ENCODE peak calls at places on chromosomes 7 and 10, in six cellular contexts. J is kidney epithelial cell; H is lower leg skin; V is Right ventricle myocardium superior; P is stimulated activated CD8-positive, alpha-beta memory T cell treated with anti-CD3 and anti-CD28 coated beads, Interleukin-15, amount 100 ng/mL, for 1 hour; M is astrocyte of the spinal cord. G is an unnamed sample.

GRCh38 chr10:70052462-70053211 is at the start of gene MACROH2A2:
- DNase-seq in J (peak), P (no peak), M (peak), V (peak), H (peak), G (peak)

GRCh38 chr10:3790272-3790671 is 5.3 kb upstream of the KLF6 start:
- DNase-seq in M (no peak), P (no peak), J (no peak), H (no peak), V (no peak), G (no peak)

GRCh38 chr7:121327671-121328070 is 1.1 kb upstream of the WNT16 start:
- DNase-seq in P (no peak), M (no peak), J (no peak), H (no peak), V (no peak), G (no peak)

GRCh38 chr7:148609045-148609725 is 18.6 kb downstream of the C7orf33 start:
- DNase-seq in P (no peak), M (peak), H (no peak), J (no peak), V (no peak), G (no peak)

GRCh38 chr7:137519964-137520363 is 176.4 kb upstream of the PTN start:
- DNase-seq in H (no peak), M (peak), V (no peak), P (no peak), J (no peak), G (no peak)

GRCh38 chr7:44966731-44967538 is 11.9 kb downstream of the MYO1G start:
- DNase-seq in M (no peak), P (no peak), H (no peak), V (no peak), J (no peak), G (no peak)

GRCh38 chr7:55254596-55255500 is 110.3 kb upstream of the LANCL2 start:
- DNase-seq in M (peak), V (peak), H (peak), P (peak), J (no peak), G (peak)

GRCh38 chr10:88232029-88232895 is 350.9 kb downstream of the RNLS start:
- DNase-seq in M (peak), V (peak), H (peak), P (no peak), J (no peak), G (peak)